ENCODE peak calls at places on chromosomes 16 and 17, in six cellular contexts. O is H1, S is H9, R is trophoblast cell, H is mesenchymal stem cell, X is IMR-90. M is an unnamed sample.

GRCh38 chr16:56932588-56933265 is 785 bp downstream of the HERPUD1 start:
- DNase-seq in H (peak), S (peak), X (peak), O (peak), R (peak), M (peak)

GRCh38 chr16:28140788-28141618 is 70.8 kb downstream of the XPO6 start:
- DNase-seq in S (no peak), H (peak), O (no peak), X (no peak), R (no peak), M (no peak)

GRCh38 chr16:68539704-68540370 is 746 bp downstream of the ZFP90 start:
- DNase-seq in O (peak), R (peak), X (no peak), S (peak), H (peak), M (no peak)

GRCh38 chr17:79612468-79613194 is 1.8 kb upstream of the RBFOX3 start:
- DNase-seq in O (peak), H (no peak), S (peak), X (peak), R (peak), M (peak)

GRCh38 chr17:31571124-31571892 is 179.8 kb downstream of the RAB11FIP4 start:
- DNase-seq in O (no peak), H (peak), R (peak), S (no peak), X (peak), M (no peak)

GRCh38 chr16:53415504-53415903 is 18.8 kb upstream of the RBL2 start:
- DNase-seq in O (no peak), S (peak), X (no peak), R (peak), H (no peak), M (no peak)

GRCh38 chr16:72838999-72839398 is 208.9 kb downstream of the ZFHX3 start:
- DNase-seq in S (no peak), O (no peak), X (no peak), R (peak), H (no peak), M (no peak)

GRCh38 chr17:40953876-40954275 is 12.9 kb downstream of the KRT39 start:
- DNase-seq in H (peak), R (peak), O (no peak), X (peak), S (no peak), M (no peak)

GRCh38 chr16:4032768-4033167 is 83.5 kb downstream of the ADCY9 start:
- DNase-seq in H (no peak), R (no peak), O (no peak), S (no peak), X (peak), M (no peak)

GRCh38 chr17:39867084-39867890 is 715 bp upstream of the ZPBP2 start:
- DNase-seq in R (no peak), H (no peak), X (no peak), O (no peak), S (no peak), M (no peak)

GRCh38 chr16:85916141-85916890 is 17.4 kb downstream of the IRF8 start:
- DNase-seq in H (no peak), R (peak), O (no peak), S (no peak), X (no peak), M (no peak)

GRCh38 chr17:37391146-37391545 is 15.4 kb downstream of the C17orf78 start:
- DNase-seq in R (no peak), O (no peak), S (no peak), H (peak), X (peak), M (no peak)

GRCh38 chr17:58706351-58707140 is 14.1 kb downstream of the RAD51C start:
- DNase-seq in X (no peak), H (no peak), S (no peak), R (peak), O (no peak), M (no peak)

GRCh38 chr16:2210386-2211365 is at the start of gene BRICD5:
- DNase-seq in H (no peak), X (peak), S (peak), O (no peak), R (no peak), M (no peak)

GRCh38 chr17:8868092-8868491 is 618 bp upstream of the PIK3R6 start:
- DNase-seq in O (no peak), X (no peak), S (no peak), H (no peak), R (no peak), M (no peak)

GRCh38 chr17:18987230-18987610 is 17.3 kb downstream of the FAM83G start:
- DNase-seq in R (no peak), H (no peak), S (no peak), X (no peak), O (no peak), M (no peak)

GRCh38 chr17:21689604-21690003 is 2.7 kb upstream of the KCNJ18 start:
- DNase-seq in H (no peak), R (peak), S (no peak), X (peak), O (no peak), M (no peak)

GRCh38 chr16:75931970-75932369 is 205.7 kb upstream of the CPHXL start:
- DNase-seq in X (no peak), R (no peak), H (no peak), S (no peak), O (no peak), M (no peak)

GRCh38 chr17:79630120-79630519 is 19.3 kb upstream of the RBFOX3 start:
- DNase-seq in O (peak), S (peak), H (no peak), X (no peak), R (no peak), M (no peak)

GRCh38 chr16:84677849-84678248 is 22.0 kb upstream of the USP10 start:
- DNase-seq in H (peak), O (no peak), R (no peak), X (no peak), S (no peak), M (no peak)

GRCh38 chr16:57471852-57472664 is 9.6 kb downstream of the POLR2C start:
- DNase-seq in O (peak), S (peak), X (no peak), H (peak), R (no peak), M (no peak)

GRCh38 chr16:23823475-23824407 is 12.0 kb upstream of the PRKCB start:
- DNase-seq in S (no peak), O (no peak), X (no peak), H (no peak), R (no peak), M (no peak)

GRCh38 chr17:44584498-44584897 is 27.2 kb downstream of the FZD2 start:
- DNase-seq in H (peak), S (no peak), X (no peak), R (no peak), O (no peak), M (no peak)
- H3K14ac ChIP-seq in H (no peak), S (no peak), X (no peak), R (peak), O (no peak), M (no peak)

GRCh38 chr17:38454528-38454927 is 26.3 kb downstream of the ARHGAP23 start:
- DNase-seq in R (peak), H (peak), S (no peak), O (no peak), X (peak), M (no peak)
- H2AK5ac ChIP-seq in R (peak), H (no peak), S (no peak), O (peak), X (peak), M (peak)

GRCh38 chr17:6815775-6816174 is 15.8 kb downstream of the TEKT1 start:
- DNase-seq in H (no peak), R (no peak), X (no peak), S (no peak), O (no peak), M (no peak)

GRCh38 chr17:6823011-6823442 is 8.5 kb downstream of the TEKT1 start:
- DNase-seq in S (no peak), X (peak), O (no peak), H (peak), R (peak), M (no peak)

DNA sequence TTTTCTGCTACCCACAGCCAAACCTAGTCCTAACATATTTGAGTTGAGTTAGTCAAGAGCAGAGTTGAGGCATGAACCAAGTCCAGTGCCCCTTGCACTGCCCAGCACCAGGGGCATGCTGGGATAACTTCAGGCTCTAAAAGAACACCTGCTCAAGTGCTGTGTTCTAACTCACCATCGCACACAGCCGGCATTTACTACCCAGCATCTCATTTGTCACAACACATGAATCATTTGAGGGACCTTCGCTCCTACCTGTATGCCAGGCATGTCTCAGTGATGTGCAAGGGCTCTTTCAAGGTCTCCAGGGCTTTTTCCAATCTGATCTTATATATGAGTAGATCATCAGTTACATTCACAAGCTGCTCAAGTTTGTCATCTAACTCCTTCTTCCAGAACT is 12.6 kb downstream of the TEKT1 start:
- DNase-seq in R (peak), X (no peak), O (no peak), H (no peak), S (no peak), M (no peak)
- H3K14ac ChIP-seq in R (peak), X (no peak), O (no peak), H (no peak), S (no peak), M (no peak)

DNA sequence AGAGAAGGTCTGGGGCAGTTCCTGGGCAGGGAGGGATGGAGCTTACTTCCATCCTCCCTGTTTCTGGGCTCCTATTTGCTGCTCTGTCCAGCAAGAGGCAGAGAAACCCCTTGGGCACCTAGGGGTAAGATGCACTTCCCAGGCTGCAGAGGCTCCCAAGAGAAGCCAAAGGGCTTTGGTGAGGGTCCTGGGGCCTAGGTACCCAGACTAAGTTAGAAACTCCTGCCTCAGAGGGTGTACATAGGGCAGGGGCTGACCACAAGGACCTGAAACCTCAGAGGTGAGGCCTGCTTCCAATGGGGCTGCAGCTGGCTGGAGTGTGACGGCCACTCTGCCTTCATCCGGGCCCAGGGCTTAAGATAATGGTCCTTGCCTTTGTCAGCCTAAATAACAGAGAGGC is 1.6 kb upstream of the ARMC7 start:
- DNase-seq in O (no peak), H (no peak), S (no peak), X (no peak), R (no peak), M (no peak)
- H2AK5ac ChIP-seq in O (no peak), H (no peak), S (no peak), X (no peak), R (no peak), M (peak)